ENCODE peak calls at places on chromosomes 6 and 20, in eight cellular contexts. G, O, M, R, Q, D, S and W are unnamed samples.

GRCh38 chr20:3777726-3778629 is 3.3 kb downstream of the SPEF1 start:
- DNase-seq in M (peak), O (no peak), R (peak), Q (no peak), D (peak), S (peak), G (no peak), W (no peak)

GRCh38 chr6:33702345-33702977 is 9.0 kb downstream of the UQCC2 start:
- DNase-seq in M (peak), S (no peak), G (no peak), Q (peak), R (peak), O (no peak), D (peak), W (no peak)

GRCh38 chr6:141829566-141829965 is 303.2 kb upstream of the GJE1 start:
- DNase-seq in S (no peak), O (no peak), Q (no peak), D (no peak), G (no peak), R (no peak), M (no peak), W (no peak)

GRCh38 chr20:19993937-19994667 is 23.1 kb upstream of the NAA20 start:
- DNase-seq in M (no peak), Q (peak), R (no peak), D (no peak), G (no peak), O (no peak), S (no peak), W (no peak)

GRCh38 chr6:29014729-29015608 is 9.9 kb upstream of the ZNF311 start:
- DNase-seq in G (no peak), Q (no peak), S (peak), D (no peak), M (no peak), O (no peak), R (no peak), W (no peak)

GRCh38 chr6:147633191-147633590 is 124.7 kb downstream of the SAMD5 start:
- DNase-seq in S (no peak), D (no peak), O (no peak), G (no peak), Q (no peak), M (no peak), R (no peak), W (no peak)

GRCh38 chr6:99254616-99255550 is 94.6 kb downstream of the FAXC start:
- DNase-seq in O (no peak), D (no peak), S (no peak), Q (no peak), R (no peak), G (no peak), M (no peak), W (no peak)

GRCh38 chr20:48242623-48243022 is 457.3 kb upstream of the SULF2 start:
- DNase-seq in D (no peak), O (no peak), R (no peak), S (no peak), Q (no peak), M (no peak), G (no peak), W (no peak)

GRCh38 chr20:48051810-48052491 is 266.7 kb upstream of the SULF2 start:
- DNase-seq in D (peak), G (peak), S (no peak), R (no peak), M (peak), O (no peak), Q (peak), W (peak)

GRCh38 chr20:12395404-12396159 is 477.9 kb downstream of the BTBD3 start:
- DNase-seq in Q (no peak), M (no peak), O (no peak), S (no peak), G (no peak), D (no peak), R (no peak), W (no peak)

GRCh38 chr20:53623454-53624206 is 30.0 kb upstream of the ZNF217 start:
- DNase-seq in Q (peak), G (no peak), M (peak), R (peak), D (peak), S (peak), O (no peak), W (no peak)

GRCh38 chr20:39356913-39357312 is 394.8 kb downstream of the DHX35 start:
- DNase-seq in G (no peak), O (no peak), M (no peak), R (no peak), Q (no peak), D (no peak), S (no peak), W (no peak)

GRCh38 chr6:16764188-16764950 is 3.1 kb upstream of the ATXN1 start:
- DNase-seq in D (peak), G (no peak), S (no peak), O (no peak), R (no peak), M (no peak), Q (no peak), W (no peak)

GRCh38 chr6:7172605-7173185 is 64.9 kb downstream of the RREB1 start:
- DNase-seq in G (no peak), D (no peak), R (peak), S (no peak), Q (no peak), M (no peak), O (no peak), W (no peak)

GRCh38 chr6:118372413-118372812 is 175.7 kb upstream of the PLN start:
- DNase-seq in D (no peak), M (no peak), R (peak), Q (no peak), G (peak), O (no peak), S (no peak), W (peak)

GRCh38 chr6:53928641-53929339 is 134.0 kb downstream of the LRRC1 start:
- DNase-seq in S (no peak), Q (peak), M (no peak), O (no peak), R (no peak), D (peak), G (no peak), W (no peak)

GRCh38 chr6:4289770-4290320 is 154.5 kb upstream of the ECI2 start:
- DNase-seq in D (no peak), O (no peak), Q (no peak), S (no peak), M (no peak), G (no peak), R (no peak), W (no peak)

GRCh38 chr6:138728672-138729071 is 44.9 kb upstream of the CCDC28A start:
- DNase-seq in M (no peak), S (no peak), R (no peak), D (no peak), Q (no peak), G (no peak), O (no peak), W (no peak)

GRCh38 chr6:27836783-27837635 is 75.2 kb downstream of the OR2B2 start:
- DNase-seq in D (peak), M (peak), Q (peak), G (peak), R (peak), O (no peak), S (peak), W (peak)

GRCh38 chr6:6492675-6493074 is 95.8 kb upstream of the LY86 start:
- DNase-seq in M (no peak), R (no peak), G (no peak), S (no peak), O (no peak), D (no peak), Q (no peak), W (no peak)

GRCh38 chr20:46992640-46993035 is 98.0 kb downstream of the EYA2 start:
- DNase-seq in S (no peak), D (no peak), O (no peak), M (peak), G (no peak), R (no peak), Q (no peak), W (no peak)

GRCh38 chr6:1606533-1607235 is 3.0 kb upstream of the FOXC1 start:
- DNase-seq in M (no peak), R (no peak), Q (no peak), G (no peak), O (no peak), D (peak), S (peak), W (no peak)

GRCh38 chr6:169162968-169163903 is 90.4 kb downstream of the THBS2 start:
- DNase-seq in Q (peak), M (peak), R (peak), S (no peak), O (no peak), G (no peak), D (no peak), W (no peak)

GRCh38 chr6:53938810-53939209 is 144.0 kb downstream of the LRRC1 start:
- DNase-seq in S (no peak), Q (no peak), R (no peak), M (no peak), D (no peak), O (no peak), G (no peak), W (no peak)

GRCh38 chr6:26103770-26104456 is 16.7 kb downstream of the HFE start:
- DNase-seq in D (peak), O (peak), S (peak), R (peak), Q (peak), G (peak), M (peak), W (peak)

GRCh38 chr6:42013134-42013516 is 37.2 kb upstream of the TAF8 start:
- DNase-seq in R (no peak), Q (no peak), S (no peak), G (no peak), M (no peak), O (no peak), D (no peak), W (no peak)

GRCh38 chr20:52056203-52057062 is 135.1 kb downstream of the ZFP64 start:
- DNase-seq in M (no peak), S (no peak), O (no peak), Q (no peak), R (no peak), D (no peak), G (no peak), W (no peak)

GRCh38 chr6:4647414-4648365 is 128.5 kb upstream of the CDYL start:
- DNase-seq in R (peak), M (peak), S (peak), O (no peak), Q (peak), D (peak), G (peak), W (peak)

GRCh38 chr20:20215976-20216727 is 151.8 kb upstream of the INSM1 start:
- DNase-seq in O (no peak), M (no peak), Q (no peak), G (peak), D (no peak), R (peak), S (no peak), W (peak)

GRCh38 chr20:57666106-57666833 is 43.5 kb downstream of the PMEPA1 start:
- DNase-seq in O (no peak), G (no peak), S (no peak), Q (no peak), R (peak), D (no peak), M (no peak), W (no peak)

GRCh38 chr20:53786071-53786444 is 192.4 kb upstream of the ZNF217 start:
- DNase-seq in O (no peak), M (peak), S (no peak), R (no peak), Q (peak), D (no peak), G (no peak), W (peak)

GRCh38 chr20:54221996-54222890 is 14.4 kb downstream of the PFDN4 start:
- DNase-seq in G (peak), R (no peak), O (no peak), D (no peak), Q (no peak), M (no peak), S (no peak), W (peak)

GRCh38 chr6:37225350-37226169 is 32.0 kb upstream of the TBC1D22B start:
- DNase-seq in S (no peak), D (no peak), M (no peak), Q (no peak), G (no peak), O (no peak), R (no peak), W (no peak)

GRCh38 chr6:46090115-46091079 is 39.4 kb upstream of the ENPP4 start:
- DNase-seq in R (peak), G (peak), D (peak), O (peak), M (peak), S (peak), Q (peak), W (peak)

GRCh38 chr6:147000545-147001488 is 203.4 kb upstream of the STXBP5 start:
- DNase-seq in G (no peak), Q (no peak), D (peak), S (no peak), R (no peak), O (no peak), M (no peak), W (no peak)

GRCh38 chr6:162371133-162371532 is 356.4 kb downstream of the PRKN start:
- DNase-seq in O (no peak), R (no peak), S (no peak), M (no peak), D (no peak), G (no peak), Q (no peak), W (no peak)

GRCh38 chr20:24764027-24764797 is 184.9 kb upstream of the CST7 start:
- DNase-seq in G (no peak), O (no peak), R (no peak), D (no peak), M (no peak), Q (no peak), S (no peak), W (no peak)